ENCODE peak calls at places on chromosomes 1 and 21, in five cellular contexts. R is PC-3, M is adrenal gland, Y is uterus, K is IMR-90. X is an unnamed sample. For H3K27me3, the result is how much of the 10 kb centered on the place peaks cover.

GRCh38 chr1:3275471-3276340 is 178.8 kb upstream of the ARHGEF16 start:
- DNase-seq in K (peak), M (no peak), R (no peak), Y (no peak), X (peak)

GRCh38 chr1:99622702-99623347 is 23.1 kb upstream of the PALMD start:
- DNase-seq in K (no peak), R (no peak), Y (no peak), M (no peak), X (no peak)

GRCh38 chr1:166721145-166721544 is 118.1 kb upstream of the POGK start:
- DNase-seq in R (peak), M (no peak), K (no peak), Y (no peak), X (no peak)

GRCh38 chr1:11768821-11769220 is 6.8 kb downstream of the C1orf167 start:
- DNase-seq in M (no peak), R (no peak), Y (no peak), K (no peak), X (no peak)

GRCh38 chr1:17045623-17046022 is 8.2 kb downstream of the SDHB start:
- DNase-seq in R (no peak), Y (no peak), K (no peak), M (no peak), X (no peak)

GRCh38 chr1:191419842-191420241 is 738.4 kb upstream of the RGS18 start:
- DNase-seq in M (no peak), K (no peak), R (no peak), Y (no peak), X (no peak)

GRCh38 chr1:75908717-75909152 is 23.5 kb downstream of the ASB17 start:
- DNase-seq in K (peak), Y (no peak), M (no peak), R (peak), X (peak)

GRCh38 chr1:189607477-189608096 is 870.1 kb downstream of the BRINP3 start:
- DNase-seq in R (no peak), M (no peak), K (no peak), Y (no peak), X (no peak)

GRCh38 chr1:54112969-54113368 is 39.8 kb downstream of the CDCP2 start:
- DNase-seq in Y (no peak), R (no peak), K (no peak), M (no peak), X (no peak)

GRCh38 chr1:38839363-38839762 is 20.2 kb downstream of the RRAGC start:
- DNase-seq in K (no peak), Y (no peak), R (no peak), M (no peak), X (no peak)

GRCh38 chr1:198481661-198482060 is 58.8 kb downstream of the ATP6V1G3 start:
- DNase-seq in R (no peak), M (no peak), Y (no peak), K (no peak), X (no peak)

GRCh38 chr1:106791041-106791440 is 265.4 kb upstream of the PRMT6 start:
- DNase-seq in R (no peak), Y (no peak), M (no peak), K (no peak), X (no peak)

GRCh38 chr1:36175137-36176095 is 19.5 kb downstream of the MAP7D1 start:
- DNase-seq in Y (no peak), K (peak), M (no peak), R (no peak), X (no peak)

GRCh38 chr1:162530318-162530984 is 31.1 kb upstream of the UAP1 start:
- DNase-seq in K (peak), R (no peak), Y (no peak), M (no peak), X (no peak)

GRCh38 chr21:45496968-45497845 is 45.0 kb downstream of the SLC19A1 start:
- DNase-seq in M (no peak), K (no peak), Y (peak), R (no peak), X (no peak)

GRCh38 chr1:153742411-153743142 is 14.7 kb downstream of the INTS3 start:
- DNase-seq in M (peak), R (no peak), K (peak), Y (no peak), X (peak)

GRCh38 chr1:74767490-74767889 is 34.5 kb downstream of the TYW3 start:
- DNase-seq in Y (no peak), R (peak), K (peak), M (no peak), X (peak)

GRCh38 chr1:12435639-12436344 is 182.2 kb downstream of the DHRS3 start:
- DNase-seq in K (peak), M (no peak), Y (no peak), R (peak), X (no peak)

GRCh38 chr21:41685511-41686149 is 81.2 kb downstream of the RIPK4 start:
- DNase-seq in M (no peak), Y (no peak), K (no peak), R (no peak), X (no peak)

GRCh38 chr1:178093958-178094751 is at the start of gene RASAL2:
- DNase-seq in R (peak), K (peak), M (peak), Y (peak), X (peak)

GRCh38 chr1:107262472-107263286 is 121.8 kb downstream of the NTNG1 start:
- DNase-seq in R (peak), K (no peak), M (no peak), Y (no peak), X (no peak)

GRCh38 chr1:115089443-115090340 is at the start of gene TSPAN2:
- DNase-seq in M (no peak), Y (peak), K (peak), R (peak), X (peak)

GRCh38 chr1:178168535-178168934 is 74.6 kb downstream of the RASAL2 start:
- DNase-seq in K (peak), M (no peak), Y (no peak), R (peak), X (peak)

GRCh38 chr1:206685256-206685748 is 597 bp downstream of the MAPKAPK2 start:
- DNase-seq in K (peak), R (peak), Y (no peak), M (peak), X (peak)

GRCh38 chr21:25831300-25831699 is 96.5 kb downstream of the GABPA start:
- DNase-seq in Y (no peak), K (peak), R (no peak), M (no peak), X (no peak)

GRCh38 chr21:46554431-46555224 is 50.3 kb downstream of the S100B start:
- DNase-seq in R (no peak), K (no peak), M (no peak), Y (no peak), X (no peak)

GRCh38 chr1:50829010-50829958 is 130.8 kb downstream of the FAF1 start:
- DNase-seq in Y (no peak), M (no peak), R (no peak), K (no peak), X (no peak)

GRCh38 chr1:232648316-232648715 is 18.4 kb upstream of the SIPA1L2 start:
- DNase-seq in Y (no peak), M (no peak), R (peak), K (no peak), X (no peak)

GRCh38 chr1:50195205-50195604 is 86.5 kb downstream of the ELAVL4 start:
- DNase-seq in M (no peak), Y (no peak), R (no peak), K (no peak), X (no peak)

GRCh38 chr21:39651206-39651605 is 38.5 kb downstream of the B3GALT5 start:
- DNase-seq in R (no peak), M (no peak), K (no peak), Y (no peak), X (peak)
- H3K4me3 ChIP-seq in R (no peak), M (no peak), K (no peak), Y (no peak), X (no peak)

GRCh38 chr1:93238425-93238824 is 57.9 kb downstream of the CCDC18 start:
- DNase-seq in M (no peak), Y (no peak), R (no peak), K (no peak), X (no peak)

GRCh38 chr1:93239862-93240261 is 59.3 kb downstream of the CCDC18 start:
- DNase-seq in R (no peak), Y (no peak), M (no peak), K (no peak), X (no peak)

GRCh38 chr1:93235261-93235660 is 54.7 kb downstream of the CCDC18 start:
- DNase-seq in R (no peak), Y (no peak), M (no peak), K (no peak), X (no peak)

DNA sequence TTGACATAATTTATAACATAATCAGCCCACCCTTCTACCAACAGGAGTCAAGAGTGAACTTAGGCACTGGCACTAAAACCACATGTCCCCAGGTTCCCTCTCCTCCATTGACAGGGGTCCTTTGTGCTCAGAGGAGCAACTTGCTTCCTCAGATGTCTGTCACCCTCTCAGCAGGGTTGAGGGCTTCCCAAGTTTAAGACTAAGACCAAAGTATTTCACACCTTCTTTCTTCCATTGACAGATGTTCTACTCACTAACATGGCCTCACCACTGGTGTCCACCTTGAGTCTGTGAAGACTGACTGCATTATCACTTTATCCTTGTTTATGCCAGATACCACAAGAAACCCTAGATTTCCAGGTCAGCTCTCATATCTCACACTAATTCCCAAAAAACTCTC is 56.5 kb downstream of the CCDC18 start:
- DNase-seq in K (no peak), M (no peak), Y (no peak), R (no peak), X (no peak)
- H3K27me3 ChIP-seq in K (under half), M (under half), Y (under half), R (under half), X (under half)

DNA sequence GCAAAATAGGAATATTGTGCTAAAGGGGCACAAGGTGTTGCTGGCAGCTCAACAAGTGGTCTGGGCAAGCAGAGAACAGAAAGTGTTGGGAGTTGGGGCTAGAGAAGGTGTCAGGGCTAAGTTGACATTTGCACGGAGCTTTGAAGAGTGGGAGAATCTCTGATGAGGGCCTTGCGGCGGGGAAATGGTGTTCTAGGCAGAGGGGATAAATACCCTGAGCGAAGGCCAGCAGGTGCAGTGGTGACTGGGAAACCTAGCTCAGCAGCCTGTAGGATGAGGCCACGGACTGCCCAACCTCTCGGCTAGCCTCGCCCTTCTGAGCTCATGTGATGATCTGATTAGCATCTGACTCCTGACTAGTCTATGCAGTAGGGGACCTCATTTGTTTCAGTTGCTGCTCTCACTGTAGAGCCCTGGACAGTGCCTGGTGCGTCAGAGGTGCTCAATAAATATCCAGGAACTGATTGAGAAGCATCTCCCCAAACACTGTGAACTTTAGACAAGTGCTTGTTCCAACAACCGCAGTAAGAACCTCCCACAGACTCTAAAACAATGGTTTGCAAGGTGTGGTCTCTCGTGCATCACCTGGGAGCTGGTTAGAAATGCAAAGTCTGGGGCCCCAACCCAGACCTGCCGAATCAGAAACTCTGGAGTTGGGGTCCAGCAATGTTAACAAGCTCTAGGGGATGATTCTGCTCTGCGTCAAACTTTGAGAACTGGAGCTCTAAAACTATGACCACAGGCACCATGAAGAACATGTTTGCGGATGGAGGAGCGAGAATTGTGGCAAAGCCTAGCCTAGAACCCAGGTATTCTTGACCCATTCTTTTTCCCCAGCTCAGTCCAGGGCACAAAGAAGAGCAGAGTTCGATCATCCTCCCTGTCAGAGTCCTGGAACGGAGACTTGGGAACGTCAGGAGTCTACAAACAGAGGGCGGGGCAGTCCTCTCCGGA is 883 bp upstream of the FOXO6 start:
- DNase-seq in R (peak), Y (peak), M (no peak), K (no peak), X (no peak)
- H3K4me3 ChIP-seq in R (peak), Y (peak), M (no peak), K (peak), X (peak)

GRCh38 chr1:210367561-210367960 is 38.9 kb downstream of the HHAT start:
- DNase-seq in R (no peak), K (no peak), Y (no peak), M (no peak), X (no peak)
- H3K27me3 ChIP-seq in R (under half), K (under half), Y (under half), M (under half), X (under half)

X was measured in MG63.